ENCODE peak calls at places on chromosomes 1 and 21, in seven cellular contexts. D, C, V, G, E, Z and P are unnamed samples.
A peak's percentile ranks its signal among the peaks of the same experiment; 100 is the strongest.

GRCh38 chr21:44515359-44516165 is 24.4 kb downstream of the KRTAP10-1 start:
- DNase-seq in Z (no peak), E (no peak), G (no peak), D (no peak), V (no peak), C (no peak), P (no peak)

GRCh38 chr1:168362991-168363390 is 82.3 kb downstream of the TBX19 start:
- DNase-seq in Z (no peak), D (no peak), V (no peak), G (no peak), C (no peak), E (peak; percentile 25), P (no peak)

GRCh38 chr1:116179398-116179797 is 68.2 kb downstream of the MAB21L3 start:
- DNase-seq in V (no peak), C (no peak), Z (no peak), D (no peak), G (no peak), E (no peak), P (no peak)

GRCh38 chr1:55374801-55375616 is 159.8 kb upstream of the USP24 start:
- DNase-seq in Z (no peak), G (no peak), C (peak; percentile 25), E (no peak), D (no peak), V (no peak), P (no peak)

GRCh38 chr1:40477680-40478057 is 579 bp downstream of the ZFP69 start:
- DNase-seq in E (no peak), V (no peak), G (peak; percentile 25), Z (peak; percentile 14), C (no peak), D (no peak), P (no peak)

GRCh38 chr1:150566589-150567340 is 12.6 kb downstream of the MCL1 start:
- DNase-seq in D (no peak), C (no peak), G (no peak), V (no peak), E (no peak), Z (no peak), P (no peak)

GRCh38 chr1:65509912-65510680 is 89.6 kb downstream of the LEPR start:
- DNase-seq in C (no peak), Z (no peak), V (no peak), E (no peak), D (no peak), G (no peak), P (peak; percentile 75)

GRCh38 chr1:218646288-218646687 is 301.2 kb downstream of the TGFB2 start:
- DNase-seq in D (no peak), C (no peak), G (no peak), V (no peak), E (no peak), Z (no peak), P (no peak)

GRCh38 chr1:209607795-209608178 is 24.3 kb downstream of the CAMK1G start:
- DNase-seq in G (no peak), E (no peak), Z (no peak), V (no peak), C (no peak), D (no peak), P (no peak)

GRCh38 chr1:41672173-41672572 is 187.7 kb upstream of the EDN2 start:
- DNase-seq in C (no peak), Z (no peak), E (no peak), G (no peak), V (peak; percentile 78), D (no peak), P (peak; percentile 68)

GRCh38 chr1:192763756-192764155 is 45.1 kb upstream of the RGS2 start:
- DNase-seq in C (no peak), E (no peak), V (peak; percentile 61), G (no peak), D (no peak), Z (no peak), P (no peak)

GRCh38 chr1:179781962-179782361 is 38.9 kb downstream of the FAM163A start:
- DNase-seq in V (no peak), G (peak; percentile 52), Z (no peak), E (no peak), C (no peak), D (no peak), P (no peak)

GRCh38 chr1:168636200-168636599 is 59.8 kb downstream of the XCL1 start:
- DNase-seq in C (no peak), E (no peak), G (no peak), Z (no peak), D (no peak), V (no peak), P (no peak)

GRCh38 chr1:219794085-219794743 is 134.1 kb downstream of the SLC30A10 start:
- DNase-seq in E (no peak), Z (no peak), D (no peak), V (no peak), G (no peak), C (no peak), P (no peak)

GRCh38 chr21:16640297-16641027 is 872.4 kb upstream of the CXADR start:
- DNase-seq in C (no peak), Z (no peak), G (no peak), V (no peak), D (no peak), E (no peak), P (no peak)

GRCh38 chr1:13965770-13966398 is 265.9 kb downstream of the PRDM2 start:
- DNase-seq in E (no peak), Z (peak; percentile 47), D (peak; percentile 45), V (peak; percentile 8), C (peak; percentile 36), G (peak; percentile 70), P (peak; percentile 16)

GRCh38 chr1:47436979-47437517 is 796 bp upstream of the FOXD2 start:
- DNase-seq in D (no peak), C (no peak), E (no peak), Z (peak; percentile 30), V (no peak), G (peak; percentile 43), P (no peak)

GRCh38 chr1:242398351-242398750 is 126.1 kb downstream of the PLD5 start:
- DNase-seq in V (no peak), C (no peak), Z (no peak), E (no peak), D (no peak), G (no peak), P (no peak)

GRCh38 chr1:6385673-6386191 is 7.8 kb downstream of the ACOT7 start:
- DNase-seq in V (no peak), E (no peak), C (peak; percentile 59), Z (no peak), D (peak; percentile 57), G (peak; percentile 50), P (peak; percentile 58)